ENCODE peak calls at places on chromosomes 2 and 18, in six cellular contexts. D is pulmonary artery endothelial cell, O is fibroblast of the conjunctiva, V is Caki2, R is EH, I is tibial artery. B is an unnamed sample.

GRCh38 chr2:65317841-65318240 is 90.2 kb downstream of the ACTR2 start:
- DNase-seq in R (no peak), V (no peak), I (no peak), O (no peak), D (no peak), B (no peak)

GRCh38 chr2:85324639-85325465 is 2.9 kb downstream of the TGOLN2 start:
- DNase-seq in D (no peak), O (no peak), R (peak; percentile 28), I (no peak), V (peak; percentile 81), B (peak; percentile 81)

GRCh38 chr2:191020742-191021381 is 6.9 kb upstream of the STAT1 start:
- DNase-seq in O (peak; percentile 54), I (peak; percentile 68), D (no peak), R (peak; percentile 91), V (peak; percentile 48), B (peak; percentile 63)

GRCh38 chr18:79062806-79063205 is 6.4 kb upstream of the ATP9B start:
- DNase-seq in D (no peak), O (no peak), V (no peak), R (no peak), I (no peak), B (no peak)

GRCh38 chr2:138507267-138507666 is 5.7 kb downstream of the SPOPL start:
- DNase-seq in D (no peak), V (peak; percentile 3), I (no peak), R (no peak), O (no peak), B (no peak)

GRCh38 chr2:219476605-219477578 is 21.8 kb upstream of the GMPPA start:
- DNase-seq in R (no peak), I (no peak), O (no peak), V (no peak), D (no peak), B (no peak)

GRCh38 chr2:219252084-219252483 is 959 bp upstream of the TUBA4B start:
- DNase-seq in O (no peak), R (no peak), V (no peak), D (no peak), I (no peak), B (peak; percentile 29)

GRCh38 chr2:190571666-190572065 is 37.1 kb upstream of the NEMP2 start:
- DNase-seq in O (no peak), D (no peak), R (peak; percentile 53), I (no peak), V (no peak), B (no peak)

GRCh38 chr18:10127721-10128120 is 213.9 kb downstream of the VAPA start:
- DNase-seq in D (no peak), V (no peak), R (no peak), I (no peak), O (no peak), B (no peak)

GRCh38 chr2:234643407-234643806 is 146.5 kb upstream of the ARL4C start:
- DNase-seq in V (no peak), I (no peak), D (no peak), O (no peak), R (peak; percentile 13), B (no peak)

GRCh38 chr2:119247844-119248271 is 24.2 kb downstream of the STEAP3 start:
- DNase-seq in V (no peak), O (no peak), I (no peak), R (no peak), D (no peak), B (no peak)

GRCh38 chr2:147623328-147623727 is 221.5 kb upstream of the ACVR2A start:
- DNase-seq in I (no peak), V (no peak), O (no peak), D (no peak), R (no peak), B (no peak)

GRCh38 chr2:59933948-59934347 is 619.5 kb downstream of the BCL11A start:
- DNase-seq in O (no peak), D (no peak), R (no peak), V (no peak), I (no peak), B (no peak)

GRCh38 chr18:50853863-50854271 is 25.1 kb upstream of the ME2 start:
- DNase-seq in O (no peak), R (peak; percentile 15), V (no peak), D (no peak), I (peak; percentile 21), B (peak; percentile 93)

GRCh38 chr2:205197468-205198129 is 484.7 kb upstream of the NRP2 start:
- DNase-seq in O (no peak), D (no peak), R (no peak), V (no peak), I (no peak), B (no peak)